ENCODE peak calls at places on chromosomes 1 and 21, in four cellular contexts. D, W, O and N are unnamed samples.

GRCh38 chr21:44569861-44570517 is 3.5 kb upstream of the KRTAP10-4 start:
- DNase-seq in W (no peak), D (no peak), O (no peak), N (no peak)

GRCh38 chr1:65717815-65718454 is 74.8 kb upstream of the PDE4B start:
- DNase-seq in D (no peak), O (no peak), W (no peak), N (peak)

GRCh38 chr1:76274302-76274701 is 199.8 kb downstream of the ST6GALNAC3 start:
- DNase-seq in D (no peak), O (no peak), W (no peak), N (no peak)

GRCh38 chr1:200660719-200661118 is 9.0 kb downstream of the DDX59 start:
- DNase-seq in W (no peak), O (no peak), D (no peak), N (no peak)

GRCh38 chr1:23249785-23250184 is 32.5 kb upstream of the HTR1D start:
- DNase-seq in D (no peak), O (no peak), W (no peak), N (no peak)

GRCh38 chr21:39094847-39095525 is 88.3 kb downstream of the PSMG1 start:
- DNase-seq in W (peak), D (no peak), O (no peak), N (peak)

GRCh38 chr1:64167176-64167575 is 36.2 kb upstream of the UBE2U start:
- DNase-seq in D (no peak), O (no peak), W (no peak), N (no peak)

GRCh38 chr1:38892976-38893375 is 11.6 kb upstream of the GJA9 start:
- DNase-seq in W (no peak), D (no peak), O (no peak), N (no peak)

GRCh38 chr1:86429830-86430229 is 5.9 kb downstream of the CLCA2 start:
- DNase-seq in D (no peak), O (no peak), W (no peak), N (peak)

GRCh38 chr1:81600878-81601658 is 199.7 kb upstream of the ADGRL2 start:
- DNase-seq in D (no peak), W (no peak), O (no peak), N (no peak)

GRCh38 chr1:202320081-202320405 is 21.7 kb downstream of the UBE2T start:
- DNase-seq in D (no peak), O (no peak), W (no peak), N (no peak)

GRCh38 chr1:228697209-228698016 is 37.9 kb upstream of the RHOU start:
- DNase-seq in W (peak), D (no peak), O (no peak), N (peak)

GRCh38 chr1:101244842-101245574 is 8.2 kb downstream of the S1PR1 start:
- DNase-seq in D (no peak), O (no peak), W (no peak), N (no peak)

GRCh38 chr1:55124470-55124869 is 85.1 kb downstream of the PCSK9 start:
- DNase-seq in D (no peak), W (no peak), O (no peak), N (no peak)

GRCh38 chr1:59718989-59719360 is 95.8 kb upstream of the HOOK1 start:
- DNase-seq in O (no peak), W (no peak), D (no peak), N (no peak)

GRCh38 chr1:48953617-48954016 is 176.9 kb upstream of the BEND5 start:
- DNase-seq in D (no peak), W (no peak), O (no peak), N (no peak)

GRCh38 chr1:110070282-110070967 is at the start of gene ALX3:
- DNase-seq in O (no peak), D (no peak), W (no peak), N (no peak)

GRCh38 chr1:30842698-30843354 is 65.7 kb downstream of the SDC3 start:
- DNase-seq in O (no peak), D (no peak), W (no peak), N (no peak)

GRCh38 chr1:91502138-91502881 is 1.7 kb downstream of the CDC7 start:
- DNase-seq in D (no peak), W (peak), O (no peak), N (no peak)

GRCh38 chr1:160862151-160863061 is at the start of gene CD244:
- DNase-seq in O (no peak), D (peak), W (no peak), N (no peak)

GRCh38 chr1:186747661-186748060 is 67.4 kb upstream of the PTGS2 start:
- DNase-seq in O (no peak), W (no peak), D (no peak), N (no peak)

GRCh38 chr1:43541721-43542401 is 11.2 kb downstream of the PTPRF start:
- DNase-seq in W (peak), D (no peak), O (no peak), N (no peak)

GRCh38 chr1:110136911-110137310 is 13.4 kb upstream of the SLC6A17 start:
- DNase-seq in W (peak), D (no peak), O (no peak), N (peak)

GRCh38 chr1:231613419-231614349 is 12.9 kb upstream of the DISC1 start:
- DNase-seq in W (no peak), D (no peak), O (no peak), N (no peak)

GRCh38 chr1:44436401-44437394 is 31.6 kb downstream of the RNF220 start:
- DNase-seq in W (no peak), O (no peak), D (no peak), N (no peak)

GRCh38 chr1:162855461-162856150 is 5.4 kb downstream of the CCDC190 start:
- DNase-seq in W (no peak), D (no peak), O (no peak), N (no peak)

GRCh38 chr21:33971492-33972013 is 55.9 kb upstream of the ATP5PO start:
- DNase-seq in W (peak), O (no peak), D (no peak), N (peak)

GRCh38 chr1:17759114-17759513 is 4.0 kb downstream of the ACTL8 start:
- DNase-seq in D (no peak), O (no peak), W (peak), N (no peak)

GRCh38 chr1:178938281-178938958 is 67.5 kb upstream of the ANGPTL1 start:
- DNase-seq in D (no peak), W (no peak), O (no peak), N (no peak)

GRCh38 chr1:37028981-37029617 is 5.2 kb downstream of the GRIK3 start:
- DNase-seq in W (no peak), D (peak), O (peak), N (no peak)

GRCh38 chr1:83693409-83694126 is 305.4 kb downstream of the TTLL7 start:
- DNase-seq in O (no peak), W (no peak), D (no peak), N (no peak)

GRCh38 chr1:207402744-207403143 is 51.4 kb upstream of the CR2 start:
- DNase-seq in D (no peak), O (no peak), W (no peak), N (no peak)

GRCh38 chr1:28595412-28596191 is 3.5 kb downstream of the RAB42 start:
- DNase-seq in O (no peak), D (no peak), W (no peak), N (no peak)

GRCh38 chr1:247713753-247714152 is 2.7 kb downstream of the OR6F1 start:
- DNase-seq in O (no peak), W (no peak), D (no peak), N (no peak)

GRCh38 chr1:3533051-3534048 is 78.0 kb downstream of the MEGF6 start:
- DNase-seq in W (peak), D (no peak), O (no peak), N (no peak)
- TF ChIP-seq JUND in W (no peak), D (no peak), O (no peak), N (no peak)

DNA sequence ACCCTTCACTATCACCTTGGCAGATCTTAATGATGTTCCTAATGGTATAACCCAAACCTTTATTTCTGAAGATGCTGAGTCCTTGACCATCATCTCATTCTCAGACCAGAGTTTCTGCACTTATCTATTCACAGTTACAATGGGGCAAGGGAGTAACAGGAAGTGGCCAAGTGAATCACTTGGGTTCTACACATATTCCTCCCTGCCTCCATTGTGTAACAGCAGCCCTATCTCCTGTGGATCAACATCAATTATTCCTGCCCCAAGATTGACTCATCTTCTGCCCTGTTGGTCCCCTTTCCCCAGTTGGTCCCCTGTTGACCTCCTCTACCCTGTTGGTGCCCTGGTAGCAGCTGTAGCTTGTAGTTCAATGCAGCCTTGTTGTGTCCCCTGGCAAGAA is 10.3 kb upstream of the S100A7 start:
- DNase-seq in D (no peak), O (no peak), W (no peak), N (no peak)
- TF ChIP-seq JUND in D (no peak), O (no peak), W (no peak), N (no peak)

GRCh38 chr1:111752186-111752585 is 3.5 kb upstream of the DDX20 start:
- DNase-seq in D (no peak), O (no peak), W (no peak), N (no peak)

GRCh38 chr1:111758373-111758772 is 2.7 kb downstream of the DDX20 start:
- DNase-seq in W (no peak), O (no peak), D (no peak), N (no peak)

GRCh38 chr1:111755321-111756123 is at the start of gene DDX20:
- DNase-seq in D (peak), O (no peak), W (peak), N (peak)

GRCh38 chr1:111756124-111756513 is 418 bp downstream of the DDX20 start:
- DNase-seq in W (no peak), O (no peak), D (no peak), N (no peak)

GRCh38 chr1:111754964-111755320 is 759 bp upstream of the DDX20 start:
- DNase-seq in W (no peak), D (no peak), O (no peak), N (peak)
- TF ChIP-seq JUND in W (no peak), D (no peak), O (no peak), N (no peak)

GRCh38 chr21:35147439-35147838 is 98.3 kb upstream of the RUNX1 start:
- DNase-seq in O (no peak), W (no peak), D (no peak), N (no peak)

GRCh38 chr21:35150562-35151226 is 101.6 kb upstream of the RUNX1 start:
- DNase-seq in W (no peak), D (no peak), O (no peak), N (no peak)

GRCh38 chr21:35153671-35154070 is 104.6 kb upstream of the RUNX1 start:
- DNase-seq in W (no peak), D (no peak), O (no peak), N (no peak)

GRCh38 chr21:35145626-35146236 is 96.6 kb upstream of the RUNX1 start:
- DNase-seq in O (no peak), W (no peak), D (no peak), N (no peak)

GRCh38 chr21:35149698-35150097 is 100.6 kb upstream of the RUNX1 start:
- DNase-seq in D (no peak), W (no peak), O (no peak), N (no peak)
- TF ChIP-seq JUND in D (no peak), W (no peak), O (no peak), N (no peak)

DNA sequence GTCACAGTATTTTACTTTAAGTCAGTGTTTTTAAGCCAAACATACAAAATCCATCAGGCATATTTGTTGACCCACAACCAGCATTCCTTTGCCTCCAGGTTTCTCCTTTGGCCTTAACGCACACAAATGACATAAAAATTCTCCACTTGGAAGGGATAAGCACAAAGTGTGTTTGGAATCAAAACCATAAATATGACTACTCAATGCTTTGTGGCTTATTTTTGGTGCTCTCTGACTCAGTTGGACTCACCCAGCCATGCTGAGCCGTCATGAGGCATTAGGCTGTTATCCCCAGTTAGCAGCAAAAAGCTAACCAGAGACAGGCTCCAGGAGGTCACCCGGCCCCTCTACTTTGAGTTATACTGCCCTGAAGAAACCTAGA is 948 bp downstream of the PRUNE1 start:
- DNase-seq in D (no peak), O (no peak), W (no peak), N (no peak)
- TF ChIP-seq JUND in D (no peak), O (no peak), W (no peak), N (no peak)

DNA sequence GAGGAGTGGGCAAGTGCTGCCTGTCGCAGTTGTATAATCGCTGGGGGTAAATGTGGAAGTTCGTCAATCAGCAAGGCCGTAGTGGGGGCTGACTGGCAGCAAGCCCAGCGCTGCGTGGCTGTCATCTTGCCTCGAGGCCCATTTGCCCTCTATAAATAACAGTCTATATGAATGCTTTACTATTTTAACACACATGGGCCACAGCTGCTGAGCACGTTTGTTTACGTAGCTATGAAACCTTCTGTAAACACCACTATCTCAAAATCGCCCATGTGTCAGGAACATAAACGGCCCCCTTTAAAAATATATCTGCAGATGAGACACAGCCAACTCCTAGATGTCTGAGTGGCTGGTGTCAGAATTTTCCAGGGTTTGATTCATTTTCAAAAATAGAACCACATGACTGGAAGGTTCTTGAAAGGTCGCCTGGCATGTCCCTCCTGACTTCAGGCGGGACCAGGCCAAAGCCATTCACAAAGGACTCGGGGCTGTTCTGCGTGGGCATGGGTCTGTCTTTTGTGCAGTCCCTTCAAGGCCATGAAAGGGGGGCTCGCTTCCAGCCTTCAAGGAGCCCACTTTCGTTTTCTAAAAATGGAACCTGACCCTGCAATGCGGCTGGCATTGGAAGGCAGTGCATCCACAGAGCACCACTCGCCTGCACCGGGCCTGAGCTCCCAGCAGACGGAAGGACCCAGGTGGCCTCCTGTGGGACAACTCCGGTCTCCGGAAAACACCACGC is 205.5 kb downstream of the KCNJ6 start:
- DNase-seq in W (peak), D (no peak), O (no peak), N (peak)
- TF ChIP-seq JUND in W (no peak), D (no peak), O (no peak), N (no peak)